ENCODE peak calls at places on chromosomes 7 and 10, in ten cellular contexts. T is HTR-8/SVneo, Y is A549, H is upper lobe of right lung, L is aorta, O is fibroblast of mammary gland, K is A673, Q is COR-L47, M is GM12864, J is glomerular endothelial cell. A is an unnamed sample.
A peak's percentile ranks its signal among the peaks of the same experiment; 100 is the strongest.

GRCh38 chr10:132572545-132572937 is 35.0 kb downstream of the INPP5A start:
- DNase-seq in T (no peak), Y (peak; percentile 23), H (no peak), L (no peak), O (no peak), K (no peak), Q (no peak), M (no peak), J (no peak), A (no peak)

GRCh38 chr10:47336387-47337134 is 11.6 kb upstream of the RBP3 start:
- DNase-seq in T (no peak), Y (no peak), H (peak; percentile 34), L (peak; percentile 41), O (no peak), K (no peak), Q (no peak), M (no peak), J (no peak), A (no peak)

GRCh38 chr10:102436312-102436711 is 3.9 kb upstream of the CUEDC2 start:
- DNase-seq in T (no peak), Y (no peak), H (no peak), L (no peak), O (no peak), K (no peak), Q (no peak), M (no peak), J (no peak), A (no peak)

GRCh38 chr10:132942101-132942739 is at the start of gene CFAP46:
- DNase-seq in T (no peak), Y (peak; percentile 65), H (peak; percentile 78), L (peak; percentile 52), O (peak; percentile 30), K (peak; percentile 53), Q (no peak), M (no peak), J (no peak), A (peak; percentile 67)

GRCh38 chr7:96183163-96183562 is 138.7 kb downstream of the SLC25A13 start:
- DNase-seq in T (no peak), Y (no peak), H (no peak), L (no peak), O (no peak), K (no peak), Q (peak; percentile 64), M (no peak), J (no peak), A (no peak)

GRCh38 chr10:1183033-1183396 is 126.8 kb downstream of the WDR37 start:
- DNase-seq in T (no peak), Y (no peak), H (peak; percentile 53), L (no peak), O (no peak), K (no peak), Q (no peak), M (no peak), J (no peak), A (no peak)

GRCh38 chr10:12777840-12778585 is 223.5 kb downstream of the CCDC3 start:
- DNase-seq in T (no peak), Y (no peak), H (no peak), L (no peak), O (no peak), K (peak; percentile 83), Q (no peak), M (no peak), J (no peak), A (no peak)

GRCh38 chr10:116469437-116469836 is 41.8 kb downstream of the PNLIPRP3 start:
- DNase-seq in T (no peak), Y (no peak), H (no peak), L (no peak), O (no peak), K (no peak), Q (no peak), M (no peak), J (no peak), A (no peak)

GRCh38 chr10:76334306-76334705 is 902.9 kb downstream of the LRMDA start:
- DNase-seq in T (no peak), Y (no peak), H (no peak), L (no peak), O (peak; percentile 13), K (no peak), Q (no peak), M (no peak), J (no peak), A (no peak)

GRCh38 chr10:101780818-101781654 is 2.2 kb downstream of the NPM3 start:
- DNase-seq in T (peak; percentile 85), Y (peak; percentile 95), H (peak; percentile 84), L (peak; percentile 69), O (peak; percentile 61), K (peak; percentile 84), Q (peak; percentile 8), M (no peak), J (no peak), A (peak; percentile 67)

GRCh38 chr7:26659121-26659520 is 205.3 kb downstream of the SKAP2 start:
- DNase-seq in T (no peak), Y (no peak), H (no peak), L (no peak), O (no peak), K (no peak), Q (no peak), M (no peak), J (no peak), A (no peak)

GRCh38 chr7:67301667-67302066 is 305.0 kb downstream of the TYW1 start:
- DNase-seq in T (no peak), Y (no peak), H (no peak), L (no peak), O (peak; percentile 5), K (no peak), Q (no peak), M (no peak), J (no peak), A (no peak)

GRCh38 chr10:70669732-70670317 is 2.5 kb upstream of the ADAMTS14 start:
- DNase-seq in T (no peak), Y (no peak), H (no peak), L (no peak), O (no peak), K (no peak), Q (no peak), M (no peak), J (no peak), A (no peak)

GRCh38 chr7:4809691-4810090 is 34.3 kb downstream of the AP5Z1 start:
- DNase-seq in T (no peak), Y (no peak), H (no peak), L (no peak), O (no peak), K (no peak), Q (no peak), M (no peak), J (no peak), A (no peak)

GRCh38 chr10:35043796-35044344 is 46.3 kb downstream of the CUL2 start:
- DNase-seq in T (no peak), Y (no peak), H (no peak), L (no peak), O (no peak), K (no peak), Q (no peak), M (no peak), J (no peak), A (no peak)

GRCh38 chr10:75021851-75022250 is 89.6 kb upstream of the SAMD8 start:
- DNase-seq in T (no peak), Y (no peak), H (no peak), L (no peak), O (no peak), K (no peak), Q (peak; percentile 39), M (no peak), J (no peak), A (no peak)

GRCh38 chr7:41116337-41116736 is 586.6 kb downstream of the INHBA start:
- DNase-seq in T (no peak), Y (no peak), H (no peak), L (no peak), O (no peak), K (no peak), Q (no peak), M (no peak), J (no peak), A (no peak)

GRCh38 chr7:36916116-36916515 is 191.8 kb upstream of the AOAH start:
- DNase-seq in T (no peak), Y (no peak), H (no peak), L (no peak), O (no peak), K (no peak), Q (no peak), M (no peak), J (no peak), A (no peak)

GRCh38 chr7:76273503-76273902 is 29.0 kb upstream of the HSPB1 start:
- DNase-seq in T (no peak), Y (no peak), H (no peak), L (no peak), O (no peak), K (no peak), Q (no peak), M (no peak), J (no peak), A (no peak)

GRCh38 chr10:59985639-59986038 is 79.3 kb upstream of the CCDC6 start:
- DNase-seq in T (no peak), Y (no peak), H (no peak), L (no peak), O (no peak), K (no peak), Q (no peak), M (no peak), J (no peak), A (no peak)

GRCh38 chr7:82818091-82818620 is 344.5 kb downstream of the PCLO start:
- DNase-seq in T (no peak), Y (no peak), H (no peak), L (no peak), O (no peak), K (peak; percentile 60), Q (no peak), M (no peak), J (no peak), A (no peak)

GRCh38 chr10:35424680-35425285 is 88.5 kb downstream of the CCNY start:
- DNase-seq in T (no peak), Y (no peak), H (no peak), L (no peak), O (no peak), K (no peak), Q (no peak), M (no peak), J (no peak), A (no peak)

GRCh38 chr7:150875791-150876190 is 23.5 kb downstream of the AOC1 start:
- DNase-seq in T (no peak), Y (peak; percentile 35), H (no peak), L (no peak), O (peak; percentile 34), K (peak; percentile 32), Q (peak; percentile 14), M (no peak), J (no peak), A (no peak)

GRCh38 chr10:3123571-3124411 is 48.8 kb downstream of the PITRM1 start:
- DNase-seq in T (no peak), Y (no peak), H (peak; percentile 79), L (peak; percentile 42), O (no peak), K (no peak), Q (no peak), M (no peak), J (no peak), A (peak; percentile 78)

GRCh38 chr10:5071411-5072198 is 22.6 kb upstream of the AKR1C3 start:
- DNase-seq in T (peak; percentile 3), Y (peak; percentile 68), H (no peak), L (peak; percentile 82), O (peak; percentile 97), K (peak; percentile 90), Q (no peak), M (no peak), J (no peak), A (peak; percentile 47)

GRCh38 chr7:132453825-132454224 is 122.4 kb downstream of the PLXNA4 start:
- DNase-seq in T (no peak), Y (no peak), H (no peak), L (no peak), O (no peak), K (no peak), Q (no peak), M (no peak), J (no peak), A (no peak)

GRCh38 chr10:133379152-133379800 is at the start of gene PAOX:
- DNase-seq in T (peak; percentile 67), Y (peak; percentile 59), H (peak; percentile 89), L (peak; percentile 87), O (peak; percentile 48), K (no peak), Q (no peak), M (no peak), J (no peak), A (peak; percentile 83)

GRCh38 chr10:3961082-3961481 is 176.1 kb upstream of the KLF6 start:
- DNase-seq in T (no peak), Y (no peak), H (no peak), L (no peak), O (no peak), K (no peak), Q (no peak), M (peak; percentile 8), J (no peak), A (no peak)